ENCODE peak calls at places on chromosome 12, in nine cellular contexts. One of them, this sample, is unnamed.

GRCh38 chr12:76878899-76879709 is at the start of gene CSRP2:
- DNase-seq in stimulated activated CD4-positive, alpha-beta T cell treated with anti-CD3 and anti-CD28 coated beads, TNF-alpha, amount 100 ng/mL, for 48 hours: peak
- DNase-seq in AG10803: peak
- DNase-seq in mesothelial cell of epicardium: peak
- DNase-seq in HFFc6: peak
- DNase-seq in activated CD4-positive, alpha-beta T cell treated with anti-CD3 and anti-CD28 coated beads for 24 hours: peak
- DNase-seq in glutamatergic neuron: peak
- DNase-seq in activated T-cell treated with anti-CD3 and anti-CD28 coated beads, Interleukin-2, amount 50 U/mL, for 48 hours: peak
- DNase-seq in HS-27A: peak
- DNase-seq in this sample: peak

GRCh38 chr12:65875635-65876034 is 51.4 kb downstream of the HMGA2 start:
- DNase-seq in stimulated activated CD4-positive, alpha-beta T cell treated with anti-CD3 and anti-CD28 coated beads, TNF-alpha, amount 100 ng/mL, for 48 hours: no peak
- DNase-seq in AG10803: peak
- DNase-seq in mesothelial cell of epicardium: no peak
- DNase-seq in HFFc6: peak
- DNase-seq in activated CD4-positive, alpha-beta T cell treated with anti-CD3 and anti-CD28 coated beads for 24 hours: no peak
- DNase-seq in glutamatergic neuron: no peak
- DNase-seq in activated T-cell treated with anti-CD3 and anti-CD28 coated beads, Interleukin-2, amount 50 U/mL, for 48 hours: no peak
- DNase-seq in HS-27A: no peak
- DNase-seq in this sample: no peak

GRCh38 chr12:97995578-97995977 is 519.8 kb upstream of the TMPO start:
- DNase-seq in stimulated activated CD4-positive, alpha-beta T cell treated with anti-CD3 and anti-CD28 coated beads, TNF-alpha, amount 100 ng/mL, for 48 hours: no peak
- DNase-seq in AG10803: no peak
- DNase-seq in mesothelial cell of epicardium: no peak
- DNase-seq in HFFc6: no peak
- DNase-seq in activated CD4-positive, alpha-beta T cell treated with anti-CD3 and anti-CD28 coated beads for 24 hours: no peak
- DNase-seq in glutamatergic neuron: no peak
- DNase-seq in activated T-cell treated with anti-CD3 and anti-CD28 coated beads, Interleukin-2, amount 50 U/mL, for 48 hours: no peak
- DNase-seq in HS-27A: no peak
- DNase-seq in this sample: no peak

GRCh38 chr12:8648598-8649205 is 13.9 kb downstream of the MFAP5 start:
- DNase-seq in stimulated activated CD4-positive, alpha-beta T cell treated with anti-CD3 and anti-CD28 coated beads, TNF-alpha, amount 100 ng/mL, for 48 hours: peak
- DNase-seq in AG10803: no peak
- DNase-seq in mesothelial cell of epicardium: no peak
- DNase-seq in HFFc6: no peak
- DNase-seq in activated CD4-positive, alpha-beta T cell treated with anti-CD3 and anti-CD28 coated beads for 24 hours: peak
- DNase-seq in glutamatergic neuron: no peak
- DNase-seq in activated T-cell treated with anti-CD3 and anti-CD28 coated beads, Interleukin-2, amount 50 U/mL, for 48 hours: peak
- DNase-seq in HS-27A: no peak
- DNase-seq in this sample: peak

GRCh38 chr12:6914246-6914947 is at the start of gene ENO2:
- DNase-seq in stimulated activated CD4-positive, alpha-beta T cell treated with anti-CD3 and anti-CD28 coated beads, TNF-alpha, amount 100 ng/mL, for 48 hours: peak
- DNase-seq in AG10803: peak
- DNase-seq in mesothelial cell of epicardium: no peak
- DNase-seq in HFFc6: peak
- DNase-seq in activated CD4-positive, alpha-beta T cell treated with anti-CD3 and anti-CD28 coated beads for 24 hours: peak
- DNase-seq in glutamatergic neuron: peak
- DNase-seq in activated T-cell treated with anti-CD3 and anti-CD28 coated beads, Interleukin-2, amount 50 U/mL, for 48 hours: peak
- DNase-seq in HS-27A: no peak
- DNase-seq in this sample: peak

GRCh38 chr12:124392271-124392990 is 97.5 kb downstream of the RFLNA start:
- DNase-seq in stimulated activated CD4-positive, alpha-beta T cell treated with anti-CD3 and anti-CD28 coated beads, TNF-alpha, amount 100 ng/mL, for 48 hours: no peak
- DNase-seq in AG10803: no peak
- DNase-seq in mesothelial cell of epicardium: no peak
- DNase-seq in HFFc6: peak
- DNase-seq in activated CD4-positive, alpha-beta T cell treated with anti-CD3 and anti-CD28 coated beads for 24 hours: no peak
- DNase-seq in glutamatergic neuron: no peak
- DNase-seq in activated T-cell treated with anti-CD3 and anti-CD28 coated beads, Interleukin-2, amount 50 U/mL, for 48 hours: peak
- DNase-seq in HS-27A: no peak
- DNase-seq in this sample: peak

GRCh38 chr12:58026892-58027891 is 85.8 kb downstream of the ATP23 start:
- DNase-seq in stimulated activated CD4-positive, alpha-beta T cell treated with anti-CD3 and anti-CD28 coated beads, TNF-alpha, amount 100 ng/mL, for 48 hours: no peak
- DNase-seq in AG10803: no peak
- DNase-seq in mesothelial cell of epicardium: no peak
- DNase-seq in HFFc6: no peak
- DNase-seq in activated CD4-positive, alpha-beta T cell treated with anti-CD3 and anti-CD28 coated beads for 24 hours: no peak
- DNase-seq in glutamatergic neuron: no peak
- DNase-seq in activated T-cell treated with anti-CD3 and anti-CD28 coated beads, Interleukin-2, amount 50 U/mL, for 48 hours: no peak
- DNase-seq in HS-27A: no peak
- DNase-seq in this sample: no peak

GRCh38 chr12:80216890-80217559 is 117.7 kb downstream of the OTOGL start:
- DNase-seq in stimulated activated CD4-positive, alpha-beta T cell treated with anti-CD3 and anti-CD28 coated beads, TNF-alpha, amount 100 ng/mL, for 48 hours: no peak
- DNase-seq in AG10803: no peak
- DNase-seq in mesothelial cell of epicardium: no peak
- DNase-seq in HFFc6: no peak
- DNase-seq in activated CD4-positive, alpha-beta T cell treated with anti-CD3 and anti-CD28 coated beads for 24 hours: no peak
- DNase-seq in glutamatergic neuron: peak
- DNase-seq in activated T-cell treated with anti-CD3 and anti-CD28 coated beads, Interleukin-2, amount 50 U/mL, for 48 hours: no peak
- DNase-seq in HS-27A: no peak
- DNase-seq in this sample: no peak

GRCh38 chr12:48366131-48366530 is 15.4 kb upstream of the ZNF641 start:
- DNase-seq in stimulated activated CD4-positive, alpha-beta T cell treated with anti-CD3 and anti-CD28 coated beads, TNF-alpha, amount 100 ng/mL, for 48 hours: no peak
- DNase-seq in AG10803: peak
- DNase-seq in mesothelial cell of epicardium: no peak
- DNase-seq in HFFc6: no peak
- DNase-seq in activated CD4-positive, alpha-beta T cell treated with anti-CD3 and anti-CD28 coated beads for 24 hours: no peak
- DNase-seq in glutamatergic neuron: no peak
- DNase-seq in activated T-cell treated with anti-CD3 and anti-CD28 coated beads, Interleukin-2, amount 50 U/mL, for 48 hours: no peak
- DNase-seq in HS-27A: no peak
- DNase-seq in this sample: no peak

GRCh38 chr12:124454735-124455134 is 112.7 kb downstream of the NCOR2 start:
- DNase-seq in stimulated activated CD4-positive, alpha-beta T cell treated with anti-CD3 and anti-CD28 coated beads, TNF-alpha, amount 100 ng/mL, for 48 hours: no peak
- DNase-seq in AG10803: peak
- DNase-seq in mesothelial cell of epicardium: no peak
- DNase-seq in HFFc6: peak
- DNase-seq in activated CD4-positive, alpha-beta T cell treated with anti-CD3 and anti-CD28 coated beads for 24 hours: no peak
- DNase-seq in glutamatergic neuron: no peak
- DNase-seq in activated T-cell treated with anti-CD3 and anti-CD28 coated beads, Interleukin-2, amount 50 U/mL, for 48 hours: no peak
- DNase-seq in HS-27A: no peak
- DNase-seq in this sample: no peak

This sample was measured in activated naive CD8-positive, alpha-beta T cell treated with anti-CD3 and anti-CD28 coated beads, Interleukin-2, amount 50 U/mL, for 24 hours.